ENCODE peak calls at places on chromosomes 1 and 21, in four cellular contexts. One of them, this sample, is unnamed.

GRCh38 chr1:118204648-118205047 is 19.6 kb upstream of the SPAG17 start:
- DNase-seq in cardiac muscle cell: no peak
- DNase-seq in GM12878: no peak
- DNase-seq in transverse colon: no peak
- DNase-seq in this sample: no peak

GRCh38 chr1:212498243-212498642 is 65.5 kb downstream of the NENF start:
- DNase-seq in transverse colon: no peak
- DNase-seq in cardiac muscle cell: peak
- DNase-seq in GM12878: no peak
- DNase-seq in this sample: no peak

GRCh38 chr1:218699411-218699810 is 354.3 kb downstream of the TGFB2 start:
- DNase-seq in transverse colon: no peak
- DNase-seq in GM12878: no peak
- DNase-seq in cardiac muscle cell: no peak
- DNase-seq in this sample: no peak

GRCh38 chr1:23211955-23212354 is 5.3 kb downstream of the HTR1D start:
- DNase-seq in GM12878: no peak
- DNase-seq in cardiac muscle cell: no peak
- DNase-seq in transverse colon: no peak
- DNase-seq in this sample: no peak

GRCh38 chr1:52552236-52552504 is 722 bp downstream of the TUT4 start:
- DNase-seq in transverse colon: peak
- DNase-seq in GM12878: no peak
- DNase-seq in cardiac muscle cell: peak
- DNase-seq in this sample: peak

GRCh38 chr1:183807549-183808168 is 2.7 kb downstream of the RGL1 start:
- DNase-seq in GM12878: peak
- DNase-seq in cardiac muscle cell: peak
- DNase-seq in transverse colon: peak
- DNase-seq in this sample: no peak

GRCh38 chr1:113545210-113545609 is 154.9 kb downstream of the MAGI3 start:
- DNase-seq in transverse colon: no peak
- DNase-seq in GM12878: no peak
- DNase-seq in cardiac muscle cell: no peak
- DNase-seq in this sample: no peak

GRCh38 chr1:9275567-9276034 is 17.1 kb upstream of the SPSB1 start:
- DNase-seq in transverse colon: peak
- DNase-seq in cardiac muscle cell: peak
- DNase-seq in GM12878: peak
- DNase-seq in this sample: no peak

GRCh38 chr1:201481761-201482493 is 12.9 kb upstream of the PHLDA3 start:
- DNase-seq in transverse colon: peak
- DNase-seq in cardiac muscle cell: peak
- DNase-seq in GM12878: peak
- DNase-seq in this sample: peak

GRCh38 chr1:226131639-226132038 is 54.9 kb downstream of the ACBD3 start:
- DNase-seq in transverse colon: no peak
- DNase-seq in cardiac muscle cell: no peak
- DNase-seq in GM12878: no peak
- DNase-seq in this sample: peak

GRCh38 chr1:103514920-103515503 is 10.5 kb upstream of the RNPC3 start:
- DNase-seq in GM12878: peak
- DNase-seq in transverse colon: no peak
- DNase-seq in cardiac muscle cell: peak
- DNase-seq in this sample: no peak

GRCh38 chr1:210726621-210727020 is 397.9 kb downstream of the HHAT start:
- DNase-seq in GM12878: no peak
- DNase-seq in cardiac muscle cell: no peak
- DNase-seq in transverse colon: no peak
- DNase-seq in this sample: no peak

GRCh38 chr1:6007318-6008083 is 15.3 kb upstream of the NPHP4 start:
- DNase-seq in cardiac muscle cell: peak
- DNase-seq in GM12878: no peak
- DNase-seq in transverse colon: no peak
- DNase-seq in this sample: peak

DNA sequence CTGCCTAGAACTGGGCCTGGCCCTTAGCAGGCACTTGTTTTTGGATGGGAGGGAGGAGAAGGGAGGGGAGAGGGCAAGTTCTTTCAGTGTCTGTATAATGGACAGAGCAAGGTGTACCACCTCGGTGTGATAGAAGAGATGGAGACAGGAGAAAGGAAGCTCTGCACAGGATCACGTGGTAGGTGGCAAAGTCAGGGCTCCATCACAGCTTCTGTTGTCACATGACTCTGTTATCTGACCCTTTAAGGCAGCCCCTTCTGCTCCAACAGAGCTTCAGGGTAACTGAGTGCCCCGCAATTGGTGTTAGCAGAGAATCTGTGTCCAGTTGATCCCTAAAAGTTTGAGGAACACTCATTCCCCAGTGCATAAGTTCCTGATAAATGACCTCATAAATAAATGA is 16.5 kb upstream of the ETS2 start:
- DNase-seq in GM12878: no peak
- DNase-seq in cardiac muscle cell: no peak
- DNase-seq in transverse colon: no peak
- DNase-seq in this sample: no peak
- H3K4me3 ChIP-seq in GM12878: no peak
- H3K4me3 ChIP-seq in cardiac muscle cell: no peak
- H3K4me3 ChIP-seq in transverse colon: no peak
- H3K4me3 ChIP-seq in this sample: no peak

GRCh38 chr1:223077434-223077833 is 65.6 kb downstream of the TLR5 start:
- DNase-seq in GM12878: no peak
- DNase-seq in transverse colon: no peak
- DNase-seq in cardiac muscle cell: no peak
- DNase-seq in this sample: peak

GRCh38 chr1:223075834-223076233 is 67.2 kb downstream of the TLR5 start:
- DNase-seq in cardiac muscle cell: no peak
- DNase-seq in transverse colon: no peak
- DNase-seq in GM12878: no peak
- DNase-seq in this sample: no peak

GRCh38 chr1:223074427-223074826 is 68.6 kb downstream of the TLR5 start:
- DNase-seq in GM12878: no peak
- DNase-seq in cardiac muscle cell: no peak
- DNase-seq in transverse colon: no peak
- DNase-seq in this sample: no peak

GRCh38 chr1:223076382-223076781 is 66.7 kb downstream of the TLR5 start:
- DNase-seq in cardiac muscle cell: peak
- DNase-seq in transverse colon: no peak
- DNase-seq in GM12878: no peak
- DNase-seq in this sample: peak

DNA sequence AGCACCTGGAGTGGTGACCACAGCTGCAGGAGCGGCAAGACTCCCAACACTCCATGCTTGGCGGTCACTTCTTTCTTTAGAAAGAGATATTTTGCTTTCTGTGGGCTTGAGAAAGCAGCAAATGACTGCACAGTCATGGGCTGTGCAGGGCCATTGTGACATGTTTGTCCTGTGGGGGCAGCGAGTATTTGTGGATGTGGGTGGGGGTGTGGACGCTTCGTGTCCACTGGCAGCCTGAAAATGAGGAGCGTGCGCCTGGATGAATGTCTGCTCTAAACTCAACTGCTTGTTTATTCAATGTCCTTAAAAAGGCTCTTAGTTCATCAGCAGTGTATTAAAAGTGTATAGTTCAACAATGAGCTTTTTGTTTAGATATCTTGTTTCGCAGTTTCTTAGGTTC is 68.1 kb downstream of the TLR5 start:
- DNase-seq in GM12878: no peak
- DNase-seq in transverse colon: no peak
- DNase-seq in cardiac muscle cell: no peak
- DNase-seq in this sample: no peak
- H3K27ac ChIP-seq in GM12878: no peak
- H3K27ac ChIP-seq in transverse colon: peak
- H3K27ac ChIP-seq in cardiac muscle cell: peak
- H3K27ac ChIP-seq in this sample: peak

GRCh38 chr1:202967684-202968281 is 726 bp upstream of the CYB5R1 start:
- DNase-seq in transverse colon: peak
- DNase-seq in GM12878: no peak
- DNase-seq in cardiac muscle cell: no peak
- DNase-seq in this sample: no peak

GRCh38 chr1:202966006-202966904 is 802 bp downstream of the CYB5R1 start:
- DNase-seq in cardiac muscle cell: no peak
- DNase-seq in transverse colon: no peak
- DNase-seq in GM12878: no peak
- DNase-seq in this sample: no peak

GRCh38 chr1:202965441-202965821 is 1.6 kb downstream of the CYB5R1 start:
- DNase-seq in transverse colon: no peak
- DNase-seq in GM12878: no peak
- DNase-seq in cardiac muscle cell: no peak
- DNase-seq in this sample: no peak

GRCh38 chr1:202968895-202969295 is 1.8 kb upstream of the CYB5R1 start:
- DNase-seq in cardiac muscle cell: peak
- DNase-seq in transverse colon: peak
- DNase-seq in GM12878: peak
- DNase-seq in this sample: peak

DNA sequence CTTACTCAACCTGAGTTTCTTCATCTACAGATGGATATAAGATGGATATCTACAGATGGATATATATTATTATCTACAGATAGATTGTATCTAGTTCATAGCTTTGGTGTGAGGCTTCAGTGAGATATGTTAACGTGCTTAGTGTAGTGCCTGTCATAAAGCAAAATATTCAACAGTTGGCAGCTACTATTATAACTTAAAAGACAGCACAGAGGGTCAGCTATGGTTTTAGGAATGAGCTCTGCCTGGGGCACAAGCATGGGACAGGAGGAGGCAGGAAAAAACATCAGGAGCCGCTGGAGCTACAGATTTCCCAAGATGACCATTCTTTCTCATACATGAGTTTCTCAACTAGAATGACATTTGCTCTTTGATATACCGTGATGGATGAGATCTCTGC is 1.3 kb upstream of the CYB5R1 start:
- DNase-seq in cardiac muscle cell: no peak
- DNase-seq in transverse colon: no peak
- DNase-seq in GM12878: no peak
- DNase-seq in this sample: no peak
- H3K4me3 ChIP-seq in cardiac muscle cell: peak
- H3K4me3 ChIP-seq in transverse colon: no peak
- H3K4me3 ChIP-seq in GM12878: peak
- H3K4me3 ChIP-seq in this sample: peak

GRCh38 chr1:34140011-34140676 is 24.9 kb downstream of the CSMD2 start:
- DNase-seq in transverse colon: no peak
- DNase-seq in cardiac muscle cell: no peak
- DNase-seq in GM12878: no peak
- DNase-seq in this sample: no peak
- H3K27ac ChIP-seq in transverse colon: no peak
- H3K27ac ChIP-seq in cardiac muscle cell: no peak
- H3K27ac ChIP-seq in GM12878: no peak
- H3K27ac ChIP-seq in this sample: no peak